ENCODE peak calls at places on chromosome 21, in six cellular contexts. D is WTC11; U is upper lobe of right lung; Y is stimulated activated CD4-positive, alpha-beta T cell treated with anti-CD3 and anti-CD28 coated beads, Interleukin-1b, Interleukin-23, amount 100 ng/mL, for 24 hours; Z is NCI-H1092 treated with DMSO at 0.1 percent for 48 hours; L is cardiac fibroblast. H is an unnamed sample.

GRCh38 chr21:35825370-35825769 is 235.0 kb downstream of the SETD4 start:
- DNase-seq in D (no peak), U (no peak), Y (no peak), Z (no peak), L (no peak), H (no peak)

GRCh38 chr21:34499116-34499515 is 12.9 kb downstream of the KCNE1 start:
- DNase-seq in D (no peak), U (no peak), Y (no peak), Z (no peak), L (no peak), H (no peak)

GRCh38 chr21:39971961-39972360 is 104.7 kb downstream of the PCP4 start:
- DNase-seq in D (no peak), U (no peak), Y (no peak), Z (no peak), L (no peak), H (no peak)

GRCh38 chr21:34074283-34075098 is 1.1 kb downstream of the MRPS6 start:
- DNase-seq in D (peak), U (no peak), Y (no peak), Z (no peak), L (peak), H (peak)

GRCh38 chr21:14989359-14989758 is 75.4 kb downstream of the NRIP1 start:
- DNase-seq in D (no peak), U (no peak), Y (no peak), Z (no peak), L (peak), H (no peak)

GRCh38 chr21:44092201-44092600 is 15.0 kb upstream of the PWP2 start:
- DNase-seq in D (no peak), U (peak), Y (no peak), Z (no peak), L (no peak), H (no peak)

GRCh38 chr21:39003982-39004775 is 179.1 kb downstream of the PSMG1 start:
- DNase-seq in D (no peak), U (no peak), Y (no peak), Z (peak), L (peak), H (no peak)

GRCh38 chr21:35189077-35189863 is 140.2 kb upstream of the RUNX1 start:
- DNase-seq in D (no peak), U (no peak), Y (no peak), Z (no peak), L (peak), H (no peak)

GRCh38 chr21:36807421-36808004 is 108.6 kb downstream of the SIM2 start:
- DNase-seq in D (no peak), U (no peak), Y (no peak), Z (no peak), L (no peak), H (no peak)

GRCh38 chr21:36990508-36991205 is 15.8 kb upstream of the RIPPLY3 start:
- DNase-seq in D (no peak), U (peak), Y (no peak), Z (no peak), L (no peak), H (peak)

GRCh38 chr21:36545776-36546511 is 66.0 kb upstream of the CLDN14 start:
- DNase-seq in D (no peak), U (no peak), Y (no peak), Z (no peak), L (peak), H (peak)

GRCh38 chr21:35738342-35738961 is 321.9 kb downstream of the SETD4 start:
- DNase-seq in D (no peak), U (no peak), Y (no peak), Z (peak), L (no peak), H (no peak)

GRCh38 chr21:37670883-37671282 is 245.4 kb downstream of the KCNJ6 start:
- DNase-seq in D (no peak), U (no peak), Y (no peak), Z (no peak), L (peak), H (no peak)

GRCh38 chr21:34875830-34876229 is 173.3 kb downstream of the RUNX1 start:
- DNase-seq in D (no peak), U (no peak), Y (no peak), Z (no peak), L (no peak), H (no peak)

GRCh38 chr21:33668620-33669019 is 26.3 kb downstream of the ITSN1 start:
- DNase-seq in D (no peak), U (no peak), Y (no peak), Z (no peak), L (no peak), H (no peak)

GRCh38 chr21:34793471-34793870 is 124.7 kb downstream of the CLIC6 start:
- DNase-seq in D (no peak), U (no peak), Y (no peak), Z (no peak), L (no peak), H (no peak)

GRCh38 chr21:42094811-42095210 is 23.7 kb downstream of the UMODL1 start:
- DNase-seq in D (no peak), U (no peak), Y (no peak), Z (no peak), L (no peak), H (no peak)

GRCh38 chr21:44400791-44401385 is 47.5 kb downstream of the TRPM2 start:
- DNase-seq in D (no peak), U (peak), Y (no peak), Z (no peak), L (no peak), H (no peak)

GRCh38 chr21:42461881-42462877 is 33.8 kb downstream of the RSPH1 start:
- DNase-seq in D (no peak), U (no peak), Y (no peak), Z (no peak), L (no peak), H (no peak)

GRCh38 chr21:25186278-25186677 is 421.0 kb downstream of the MRPL39 start:
- DNase-seq in D (no peak), U (no peak), Y (no peak), Z (no peak), L (no peak), H (no peak)

GRCh38 chr21:39018730-39019129 is 164.5 kb downstream of the PSMG1 start:
- DNase-seq in D (no peak), U (no peak), Y (no peak), Z (no peak), L (no peak), H (no peak)

GRCh38 chr21:18449586-18449985 is 46.0 kb upstream of the TMPRSS15 start:
- DNase-seq in D (no peak), U (no peak), Y (no peak), Z (no peak), L (no peak), H (no peak)

GRCh38 chr21:46459356-46460112 is 843 bp downstream of the DIP2A start:
- DNase-seq in D (peak), U (peak), Y (no peak), Z (no peak), L (peak), H (peak)

H was measured in RPMI8226.